ENCODE peak calls at places on chromosome 1, in five cellular contexts. One of them, this sample, is unnamed.

GRCh38 chr1:11735854-11736745 is at the start of gene AGTRAP:
- DNase-seq in effector memory CD4-positive, alpha-beta T cell: peak; percentile 87
- DNase-seq in Calu3: peak; percentile 88
- DNase-seq in hepatic stellate cell: peak; percentile 93
- DNase-seq in GM18507: peak; percentile 75
- DNase-seq in this sample: peak; percentile 86

GRCh38 chr1:41954533-41954944 is 35.8 kb upstream of the HIVEP3 start:
- DNase-seq in effector memory CD4-positive, alpha-beta T cell: no peak
- DNase-seq in Calu3: peak; percentile 63
- DNase-seq in hepatic stellate cell: peak; percentile 9
- DNase-seq in GM18507: no peak
- DNase-seq in this sample: peak; percentile 59

GRCh38 chr1:186960866-186961265 is 132.1 kb downstream of the PLA2G4A start:
- DNase-seq in GM18507: no peak
- DNase-seq in effector memory CD4-positive, alpha-beta T cell: no peak
- DNase-seq in Calu3: no peak
- DNase-seq in hepatic stellate cell: no peak
- DNase-seq in this sample: no peak

GRCh38 chr1:228065543-228066347 is 16.8 kb upstream of the ARF1 start:
- DNase-seq in Calu3: no peak
- DNase-seq in GM18507: no peak
- DNase-seq in hepatic stellate cell: no peak
- DNase-seq in effector memory CD4-positive, alpha-beta T cell: no peak
- DNase-seq in this sample: no peak

GRCh38 chr1:226100436-226101347 is 38.2 kb downstream of the H3-3A start:
- DNase-seq in GM18507: no peak
- DNase-seq in Calu3: peak; percentile 55
- DNase-seq in hepatic stellate cell: peak; percentile 71
- DNase-seq in effector memory CD4-positive, alpha-beta T cell: peak; percentile 24
- DNase-seq in this sample: peak; percentile 51

GRCh38 chr1:109762821-109763645 is 690 bp downstream of the EPS8L3 start:
- DNase-seq in Calu3: peak; percentile 40
- DNase-seq in effector memory CD4-positive, alpha-beta T cell: no peak
- DNase-seq in GM18507: no peak
- DNase-seq in hepatic stellate cell: peak; percentile 81
- DNase-seq in this sample: peak; percentile 40

GRCh38 chr1:33094971-33095604 is 14.1 kb downstream of the AZIN2 start:
- DNase-seq in hepatic stellate cell: peak; percentile 60
- DNase-seq in GM18507: no peak
- DNase-seq in effector memory CD4-positive, alpha-beta T cell: peak; percentile 16
- DNase-seq in Calu3: peak; percentile 76
- DNase-seq in this sample: peak; percentile 64

GRCh38 chr1:165843304-165843703 is 15.9 kb downstream of the UCK2 start:
- DNase-seq in effector memory CD4-positive, alpha-beta T cell: no peak
- DNase-seq in hepatic stellate cell: no peak
- DNase-seq in Calu3: no peak
- DNase-seq in GM18507: no peak
- DNase-seq in this sample: no peak

GRCh38 chr1:111193712-111194480 is 6.5 kb downstream of the DENND2D start:
- DNase-seq in GM18507: no peak
- DNase-seq in Calu3: no peak
- DNase-seq in effector memory CD4-positive, alpha-beta T cell: no peak
- DNase-seq in hepatic stellate cell: no peak
- DNase-seq in this sample: no peak

GRCh38 chr1:183310753-183311465 is 107.3 kb downstream of the NMNAT2 start:
- DNase-seq in Calu3: no peak
- DNase-seq in GM18507: no peak
- DNase-seq in effector memory CD4-positive, alpha-beta T cell: no peak
- DNase-seq in hepatic stellate cell: no peak
- DNase-seq in this sample: no peak

GRCh38 chr1:153312569-153313186 is at the start of gene PGLYRP3:
- DNase-seq in effector memory CD4-positive, alpha-beta T cell: no peak
- DNase-seq in Calu3: peak; percentile 13
- DNase-seq in hepatic stellate cell: no peak
- DNase-seq in GM18507: no peak
- DNase-seq in this sample: no peak

GRCh38 chr1:54282101-54282847 is 82.3 kb downstream of the MRPL37 start:
- DNase-seq in hepatic stellate cell: no peak
- DNase-seq in GM18507: no peak
- DNase-seq in Calu3: peak; percentile 19
- DNase-seq in effector memory CD4-positive, alpha-beta T cell: no peak
- DNase-seq in this sample: no peak

GRCh38 chr1:31102501-31102950 is 37.0 kb upstream of the PUM1 start:
- DNase-seq in effector memory CD4-positive, alpha-beta T cell: no peak
- DNase-seq in Calu3: no peak
- DNase-seq in GM18507: no peak
- DNase-seq in hepatic stellate cell: peak; percentile 37
- DNase-seq in this sample: peak; percentile 67

GRCh38 chr1:208207388-208208131 is 36.6 kb downstream of the PLXNA2 start:
- DNase-seq in effector memory CD4-positive, alpha-beta T cell: no peak
- DNase-seq in Calu3: peak; percentile 55
- DNase-seq in hepatic stellate cell: peak; percentile 85
- DNase-seq in GM18507: no peak
- DNase-seq in this sample: peak; percentile 83

This sample was measured in HTR-8/SVneo.